ENCODE peak calls at places on chromosomes 6 and 20, in five cellular contexts. S, B, N, G and H are unnamed samples.

GRCh38 chr20:62516345-62516744 is 40.5 kb upstream of the GATA5 start:
- DNase-seq in S (no peak), B (no peak), N (peak), G (peak), H (no peak)

GRCh38 chr6:105733556-105734162 is 330.8 kb upstream of the PREP start:
- DNase-seq in S (peak), B (no peak), N (no peak), G (no peak), H (peak)

GRCh38 chr6:149471801-149472200 is 13.0 kb downstream of the ZC3H12D start:
- DNase-seq in S (no peak), B (no peak), N (no peak), G (no peak), H (no peak)

GRCh38 chr6:158438201-158438600 is 121.7 kb upstream of the TMEM181 start:
- DNase-seq in S (no peak), B (no peak), N (no peak), G (no peak), H (no peak)

GRCh38 chr6:52420668-52421358 is 671 bp downstream of the EFHC1 start:
- DNase-seq in S (peak), B (peak), N (no peak), G (no peak), H (no peak)

GRCh38 chr6:149063443-149063842 is 254.1 kb upstream of the TAB2 start:
- DNase-seq in S (no peak), B (no peak), N (no peak), G (no peak), H (no peak)

GRCh38 chr6:150499882-150500312 is 99.8 kb upstream of the PLEKHG1 start:
- DNase-seq in S (no peak), B (no peak), N (no peak), G (no peak), H (no peak)

GRCh38 chr6:34189806-34190503 is 44.1 kb upstream of the GRM4 start:
- DNase-seq in S (no peak), B (no peak), N (no peak), G (no peak), H (peak)

GRCh38 chr20:47276856-47277541 is 79.5 kb downstream of the ZMYND8 start:
- DNase-seq in S (peak), B (peak), N (peak), G (no peak), H (no peak)

GRCh38 chr6:120378582-120379220 is 955.6 kb downstream of the TBC1D32 start:
- DNase-seq in S (no peak), B (peak), N (no peak), G (peak), H (peak)

GRCh38 chr6:125273965-125274364 is 27.8 kb downstream of the HDDC2 start:
- DNase-seq in S (peak), B (no peak), N (peak), G (no peak), H (no peak)

GRCh38 chr6:56314683-56315523 is 67.5 kb upstream of the COL21A1 start:
- DNase-seq in S (peak), B (peak), N (no peak), G (peak), H (peak)

GRCh38 chr20:17671051-17671450 is 11.0 kb downstream of the RRBP1 start:
- DNase-seq in S (no peak), B (no peak), N (no peak), G (no peak), H (no peak)

GRCh38 chr6:37531026-37531425 is 31.3 kb upstream of the CCDC167 start:
- DNase-seq in S (peak), B (no peak), N (no peak), G (no peak), H (no peak)

GRCh38 chr6:169072127-169073042 is 181.3 kb downstream of the THBS2 start:
- DNase-seq in S (no peak), B (no peak), N (no peak), G (no peak), H (no peak)

GRCh38 chr6:169069361-169069760 is 184.3 kb downstream of the THBS2 start:
- DNase-seq in S (no peak), B (no peak), N (no peak), G (no peak), H (no peak)

GRCh38 chr6:169071394-169071793 is 182.3 kb downstream of the THBS2 start:
- DNase-seq in S (no peak), B (no peak), N (no peak), G (no peak), H (no peak)

GRCh38 chr6:169073311-169073710 is 180.3 kb downstream of the THBS2 start:
- DNase-seq in S (peak), B (no peak), N (no peak), G (no peak), H (no peak)

GRCh38 chr6:169070506-169071176 is 183.0 kb downstream of the THBS2 start:
- DNase-seq in S (peak), B (peak), N (peak), G (peak), H (peak)
- TF ChIP-seq CTCF in S (peak), B (no peak), N (no peak), G (peak), H (no peak)

GRCh38 chr20:44143896-44144295 is 43.1 kb downstream of the JPH2 start:
- DNase-seq in S (no peak), B (no peak), N (no peak), G (no peak), H (no peak)
- TF ChIP-seq POLR2A in S (no peak), B (no peak), N (no peak), G (no peak), H (no peak)

GRCh38 chr6:24692003-24692402 is 25.1 kb downstream of the ACOT13 start:
- DNase-seq in S (no peak), B (no peak), N (no peak), G (no peak), H (no peak)

GRCh38 chr6:24692415-24692814 is 25.5 kb downstream of the ACOT13 start:
- DNase-seq in S (no peak), B (no peak), N (no peak), G (no peak), H (no peak)

GRCh38 chr6:24691550-24691949 is 24.7 kb downstream of the ACOT13 start:
- DNase-seq in S (no peak), B (no peak), N (no peak), G (no peak), H (no peak)

GRCh38 chr6:24694198-24694597 is 24.8 kb downstream of the C6orf62 start:
- DNase-seq in S (no peak), B (no peak), N (no peak), G (no peak), H (no peak)

GRCh38 chr6:24692851-24693592 is 25.9 kb downstream of the C6orf62 start:
- DNase-seq in S (no peak), B (no peak), N (no peak), G (no peak), H (no peak)
- TF ChIP-seq CTCF in S (no peak), B (no peak), N (no peak), G (no peak), H (no peak)

GRCh38 chr6:54614499-54615195 is 231.9 kb upstream of the FAM83B start:
- DNase-seq in S (no peak), B (no peak), N (no peak), G (no peak), H (no peak)

GRCh38 chr6:54618597-54618996 is 228.0 kb upstream of the FAM83B start:
- DNase-seq in S (no peak), B (no peak), N (no peak), G (no peak), H (no peak)

GRCh38 chr6:54621285-54621684 is 225.3 kb upstream of the FAM83B start:
- DNase-seq in S (no peak), B (peak), N (no peak), G (no peak), H (no peak)

GRCh38 chr6:54619102-54619501 is 227.5 kb upstream of the FAM83B start:
- DNase-seq in S (no peak), B (no peak), N (no peak), G (no peak), H (no peak)

DNA sequence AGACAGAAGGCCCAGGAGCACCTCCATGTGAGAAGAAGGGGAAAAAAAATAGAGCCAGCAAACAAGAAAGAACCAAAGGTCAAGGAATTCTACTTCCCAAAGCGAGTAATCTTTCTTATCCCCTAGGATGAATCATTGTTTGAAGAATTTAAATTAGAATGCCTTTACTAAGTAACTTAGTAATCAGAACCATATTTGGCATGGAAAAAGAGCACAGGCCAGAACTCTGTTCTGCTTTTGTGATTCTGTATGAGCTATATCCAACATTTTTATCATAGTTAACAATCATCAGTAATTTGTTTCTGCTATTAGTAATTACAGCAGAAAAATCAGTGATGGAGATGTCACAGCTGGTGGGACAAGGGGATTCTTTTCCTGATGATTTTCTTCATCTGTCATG is 228.8 kb upstream of the FAM83B start:
- DNase-seq in S (peak), B (no peak), N (no peak), G (no peak), H (no peak)
- TF ChIP-seq POLR2A in S (no peak), B (no peak), N (no peak), G (no peak), H (no peak)

GRCh38 chr6:25013249-25013648 is 77.5 kb upstream of the RIPOR2 start:
- DNase-seq in S (no peak), B (no peak), N (no peak), G (no peak), H (no peak)
- TF ChIP-seq CTCF in S (no peak), B (no peak), N (no peak), G (no peak), H (peak)

DNA sequence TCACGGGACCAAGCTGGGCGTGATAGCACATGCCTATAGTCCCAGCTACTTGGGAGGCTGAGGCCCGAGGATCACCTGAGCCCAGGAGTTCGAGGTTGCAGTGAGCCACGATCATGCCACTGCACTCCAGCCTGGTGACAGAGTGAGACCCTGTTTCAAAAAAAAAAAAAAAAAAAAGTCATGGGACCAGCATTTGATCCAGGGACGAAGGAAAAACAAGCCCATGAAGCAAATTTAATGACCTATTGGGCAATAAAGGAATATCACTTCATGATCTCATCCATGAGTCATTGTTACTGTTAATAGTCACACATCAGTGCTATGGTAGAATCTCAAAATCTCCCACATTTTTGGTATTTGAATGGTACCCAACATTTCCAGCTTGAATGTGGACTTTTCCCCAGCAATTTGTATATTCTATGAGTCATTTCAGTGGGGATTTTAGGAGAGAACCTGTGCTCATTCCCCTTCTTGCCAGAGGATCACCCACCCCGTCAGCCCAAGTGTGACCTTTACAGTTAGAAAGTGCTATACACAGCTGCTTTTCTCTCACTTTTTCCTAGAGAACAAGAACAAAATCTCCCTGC is 8.5 kb upstream of the SOD2 start:
- DNase-seq in S (peak), B (no peak), N (no peak), G (peak), H (peak)
- TF ChIP-seq POLR2A in S (no peak), B (no peak), N (no peak), G (no peak), H (no peak)

GRCh38 chr6:96468281-96468680 is 53.3 kb upstream of the UFL1 start:
- DNase-seq in S (no peak), B (no peak), N (no peak), G (no peak), H (no peak)

GRCh38 chr6:96470296-96470695 is 51.3 kb upstream of the UFL1 start:
- DNase-seq in S (no peak), B (no peak), N (no peak), G (no peak), H (no peak)

GRCh38 chr6:96467814-96468213 is 53.8 kb upstream of the UFL1 start:
- DNase-seq in S (no peak), B (no peak), N (no peak), G (no peak), H (no peak)

GRCh38 chr6:96469312-96469711 is 52.3 kb upstream of the UFL1 start:
- DNase-seq in S (no peak), B (no peak), N (no peak), G (no peak), H (no peak)

GRCh38 chr6:96468681-96469224 is 52.9 kb upstream of the UFL1 start:
- DNase-seq in S (no peak), B (no peak), N (no peak), G (no peak), H (peak)
- TF ChIP-seq CTCF in S (peak), B (no peak), N (no peak), G (peak), H (peak)

GRCh38 chr6:44238687-44239350 is 8.1 kb upstream of the HSP90AB1 start:
- DNase-seq in S (no peak), B (no peak), N (no peak), G (no peak), H (no peak)

GRCh38 chr6:44235269-44235668 is 11.6 kb upstream of the HSP90AB1 start:
- DNase-seq in S (no peak), B (no peak), N (no peak), G (no peak), H (no peak)

GRCh38 chr6:44235891-44236516 is 10.9 kb upstream of the HSP90AB1 start:
- DNase-seq in S (no peak), B (no peak), N (no peak), G (no peak), H (no peak)

GRCh38 chr6:44237813-44238433 is 9.0 kb upstream of the HSP90AB1 start:
- DNase-seq in S (peak), B (peak), N (peak), G (peak), H (peak)

DNA sequence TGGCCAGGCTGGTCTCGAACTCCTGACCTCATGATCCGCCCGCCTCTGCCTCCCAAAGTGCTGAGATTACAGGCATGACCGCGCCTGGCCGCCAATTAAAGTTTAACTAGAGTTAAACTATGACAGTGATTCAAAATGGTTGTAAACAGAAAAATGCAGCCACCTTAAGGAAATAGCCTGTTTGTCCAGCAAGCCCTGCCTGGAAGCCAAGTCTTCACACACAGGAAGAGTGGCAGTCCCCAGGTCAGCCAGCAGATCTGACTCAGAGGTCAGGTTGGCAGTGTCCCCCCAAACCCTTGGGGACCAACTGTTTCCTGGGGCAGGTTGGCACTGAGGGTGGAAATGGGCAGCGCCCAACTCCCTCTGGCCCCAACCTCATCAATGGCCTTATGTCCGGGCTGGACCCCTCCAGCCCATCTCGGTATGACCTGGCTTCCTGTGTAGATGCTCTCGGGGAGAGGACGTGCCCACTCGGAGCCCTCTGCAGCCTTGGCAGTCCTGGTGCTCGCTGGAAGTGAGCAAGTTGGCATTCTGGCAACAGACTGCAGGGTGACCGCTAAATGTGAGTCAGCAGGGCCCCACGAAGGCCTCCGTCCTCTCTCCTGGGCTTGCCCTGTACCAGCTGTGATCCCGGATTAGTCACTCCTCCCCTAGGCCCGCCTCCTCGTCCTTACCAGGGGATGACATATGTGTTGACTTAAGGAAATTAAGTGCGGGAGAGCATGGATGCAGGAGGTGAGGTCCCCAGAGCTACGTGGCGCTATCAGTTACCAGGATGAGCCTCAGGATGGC is 9.7 kb upstream of the HSP90AB1 start:
- DNase-seq in S (peak), B (peak), N (peak), G (peak), H (peak)
- TF ChIP-seq POLR2A in S (peak), B (no peak), N (no peak), G (peak), H (no peak)

GRCh38 chr20:19631410-19631809 is 126.6 kb upstream of the RIN2 start:
- DNase-seq in S (no peak), B (no peak), N (peak), G (no peak), H (no peak)
- TF ChIP-seq CTCF in S (no peak), B (no peak), N (no peak), G (no peak), H (no peak)

DNA sequence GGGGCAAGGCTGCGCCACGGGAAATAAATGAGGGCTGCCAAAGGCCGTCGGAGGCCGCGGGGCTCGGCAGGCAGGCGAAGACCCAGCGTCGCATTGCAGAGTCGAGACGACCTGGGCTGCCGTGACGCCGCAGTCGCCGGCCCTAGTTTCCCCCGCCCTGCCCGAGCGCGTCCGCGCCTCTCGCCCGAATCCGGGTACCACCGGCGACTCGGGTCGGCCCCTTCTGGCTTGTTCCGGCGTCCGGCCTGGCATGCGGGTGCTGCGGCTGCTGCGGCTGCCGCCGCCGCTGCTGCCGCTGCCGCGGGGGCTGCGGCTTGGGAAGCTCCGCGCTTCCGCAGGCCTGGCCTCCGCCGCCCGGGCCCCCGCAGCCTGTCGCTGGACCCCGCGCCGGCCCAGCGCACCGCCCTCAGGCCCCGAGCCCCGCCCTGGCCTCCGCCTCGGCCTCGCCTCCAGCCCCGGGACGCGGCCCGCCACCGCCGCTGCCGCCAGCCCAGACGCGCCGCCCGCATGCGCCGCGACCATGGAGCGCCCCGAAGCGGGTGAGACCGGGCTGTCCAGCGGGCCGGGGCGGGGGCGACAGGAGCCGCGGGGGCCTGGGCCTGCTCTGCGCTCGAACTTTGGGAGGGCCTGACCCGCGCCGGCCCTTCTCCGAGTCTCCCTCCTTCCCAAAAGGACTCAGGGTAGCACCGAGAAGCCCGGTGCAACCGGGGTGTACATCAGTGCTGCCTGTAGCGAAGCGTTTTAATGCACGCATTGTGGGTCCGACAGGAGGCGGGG is at the start of gene AKAP7:
- DNase-seq in S (peak), B (peak), N (peak), G (peak), H (peak)
- TF ChIP-seq POLR2A in S (no peak), B (no peak), N (no peak), G (peak), H (peak)